ENCODE peak calls at places on chromosomes 2 and 18, in eight cellular contexts. O is HEK293T; I is CD8-positive, alpha-beta T cell; M is NCI-H460; C is CD4-positive, alpha-beta T cell; L is GM13976; Q is NCI-H748 treated with DMSO at 0.1 percent for 48 hours; N is T follicular helper cell. G is an unnamed sample.

GRCh38 chr2:240384711-240385450 is 50.6 kb upstream of the GPC1 start:
- DNase-seq in O (no peak), I (no peak), M (no peak), C (no peak), L (no peak), Q (no peak), N (no peak), G (no peak)

GRCh38 chr2:215430528-215431187 is 5.2 kb downstream of the FN1 start:
- DNase-seq in O (no peak), I (no peak), M (no peak), C (no peak), L (no peak), Q (no peak), N (no peak), G (no peak)

GRCh38 chr2:195559431-195559914 is 97.6 kb upstream of the SLC39A10 start:
- DNase-seq in O (no peak), I (peak), M (no peak), C (peak), L (peak), Q (no peak), N (peak), G (peak)

GRCh38 chr2:234448506-234449169 is 48.2 kb downstream of the ARL4C start:
- DNase-seq in O (no peak), I (no peak), M (no peak), C (no peak), L (no peak), Q (no peak), N (no peak), G (no peak)

GRCh38 chr2:106976548-106976947 is 90.6 kb upstream of the ST6GAL2 start:
- DNase-seq in O (no peak), I (no peak), M (no peak), C (no peak), L (no peak), Q (no peak), N (no peak), G (no peak)

GRCh38 chr2:205483122-205483521 is 199.2 kb upstream of the NRP2 start:
- DNase-seq in O (no peak), I (no peak), M (no peak), C (no peak), L (no peak), Q (no peak), N (no peak), G (no peak)

GRCh38 chr2:58664523-58665155 is 423.5 kb upstream of the FANCL start:
- DNase-seq in O (no peak), I (no peak), M (no peak), C (no peak), L (no peak), Q (no peak), N (no peak), G (no peak)

GRCh38 chr2:6915399-6915798 is 1.8 kb upstream of the RNF144A start:
- DNase-seq in O (no peak), I (no peak), M (no peak), C (no peak), L (no peak), Q (no peak), N (no peak), G (no peak)

GRCh38 chr2:29817846-29818680 is 103.3 kb downstream of the ALK start:
- DNase-seq in O (no peak), I (no peak), M (no peak), C (no peak), L (no peak), Q (no peak), N (no peak), G (no peak)

GRCh38 chr18:63148449-63149199 is 170.9 kb downstream of the BCL2 start:
- DNase-seq in O (no peak), I (no peak), M (peak), C (no peak), L (no peak), Q (no peak), N (no peak), G (no peak)

GRCh38 chr2:238848941-238849853 is 1.3 kb downstream of the TWIST2 start:
- DNase-seq in O (no peak), I (no peak), M (no peak), C (no peak), L (no peak), Q (no peak), N (no peak), G (no peak)

GRCh38 chr2:211879323-211879722 is 659.3 kb downstream of the ERBB4 start:
- DNase-seq in O (no peak), I (no peak), M (no peak), C (no peak), L (no peak), Q (no peak), N (no peak), G (no peak)

GRCh38 chr18:7576685-7577084 is 9.6 kb downstream of the PTPRM start:
- DNase-seq in O (no peak), I (no peak), M (no peak), C (no peak), L (no peak), Q (no peak), N (no peak), G (no peak)

GRCh38 chr2:66501267-66501666 is 66.3 kb downstream of the MEIS1 start:
- DNase-seq in O (no peak), I (no peak), M (no peak), C (no peak), L (no peak), Q (no peak), N (no peak), G (no peak)

GRCh38 chr2:201962766-201963555 is 70.7 kb upstream of the FZD7 start:
- DNase-seq in O (no peak), I (no peak), M (no peak), C (no peak), L (no peak), Q (peak), N (no peak), G (no peak)

GRCh38 chr18:57434177-57434535 is 1.0 kb upstream of the ONECUT2 start:
- DNase-seq in O (no peak), I (no peak), M (no peak), C (no peak), L (no peak), Q (peak), N (no peak), G (no peak)

GRCh38 chr18:23183356-23184150 is 48.3 kb downstream of the CABLES1 start:
- DNase-seq in O (no peak), I (no peak), M (no peak), C (no peak), L (no peak), Q (no peak), N (no peak), G (no peak)

GRCh38 chr2:74735009-74735408 is 81.0 kb downstream of the SEMA4F start:
- DNase-seq in O (no peak), I (no peak), M (no peak), C (no peak), L (no peak), Q (no peak), N (no peak), G (no peak)

GRCh38 chr18:6878881-6879280 is 149.4 kb downstream of the ARHGAP28 start:
- DNase-seq in O (no peak), I (no peak), M (no peak), C (no peak), L (no peak), Q (no peak), N (no peak), G (no peak)

GRCh38 chr18:41144444-41144843 is 810.6 kb upstream of the PIK3C3 start:
- DNase-seq in O (no peak), I (no peak), M (no peak), C (no peak), L (no peak), Q (no peak), N (no peak), G (no peak)

GRCh38 chr2:85397925-85398331 is 12.2 kb downstream of the CAPG start:
- DNase-seq in O (no peak), I (no peak), M (no peak), C (no peak), L (no peak), Q (no peak), N (no peak), G (no peak)

GRCh38 chr2:102417946-102418345 is 5.0 kb upstream of the IL18RAP start:
- DNase-seq in O (no peak), I (no peak), M (no peak), C (no peak), L (no peak), Q (no peak), N (no peak), G (no peak)

GRCh38 chr18:49757513-49758262 is 55.6 kb downstream of the ACAA2 start:
- DNase-seq in O (peak), I (no peak), M (no peak), C (no peak), L (peak), Q (no peak), N (no peak), G (no peak)

GRCh38 chr2:145235312-145235711 is 715.4 kb upstream of the ZEB2 start:
- DNase-seq in O (no peak), I (no peak), M (no peak), C (no peak), L (no peak), Q (no peak), N (no peak), G (no peak)

GRCh38 chr18:76977681-76978234 is 154.8 kb downstream of the MBP start:
- DNase-seq in O (no peak), I (no peak), M (no peak), C (no peak), L (no peak), Q (no peak), N (no peak), G (no peak)

GRCh38 chr2:133755515-133756311 is 187.4 kb upstream of the NCKAP5 start:
- DNase-seq in O (no peak), I (no peak), M (no peak), C (no peak), L (no peak), Q (no peak), N (no peak), G (no peak)

GRCh38 chr18:48749768-48750167 is 201.0 kb downstream of the SMAD7 start:
- DNase-seq in O (no peak), I (no peak), M (no peak), C (no peak), L (no peak), Q (no peak), N (no peak), G (no peak)

GRCh38 chr2:227436436-227436835 is 35.5 kb upstream of the AGFG1 start:
- DNase-seq in O (no peak), I (no peak), M (no peak), C (no peak), L (no peak), Q (no peak), N (no peak), G (no peak)

GRCh38 chr2:202494300-202494699 is 118.2 kb downstream of the BMPR2 start:
- DNase-seq in O (peak), I (no peak), M (peak), C (no peak), L (no peak), Q (peak), N (no peak), G (no peak)

GRCh38 chr2:192741889-192742288 is 547.2 kb upstream of the TMEFF2 start:
- DNase-seq in O (peak), I (no peak), M (peak), C (no peak), L (no peak), Q (no peak), N (no peak), G (no peak)

GRCh38 chr2:20439193-20439475 is 7.7 kb upstream of the RHOB start:
- DNase-seq in O (no peak), I (no peak), M (no peak), C (no peak), L (no peak), Q (no peak), N (no peak), G (no peak)

GRCh38 chr18:596288-596881 is 403 bp upstream of the CLUL1 start:
- DNase-seq in O (peak), I (no peak), M (peak), C (no peak), L (peak), Q (peak), N (no peak), G (no peak)

GRCh38 chr2:148519013-148519412 is 125.5 kb upstream of the EPC2 start:
- DNase-seq in O (no peak), I (no peak), M (no peak), C (no peak), L (no peak), Q (peak), N (no peak), G (no peak)

GRCh38 chr18:26134110-26134509 is 441 bp downstream of the PSMA8 start:
- DNase-seq in O (no peak), I (no peak), M (no peak), C (no peak), L (no peak), Q (no peak), N (no peak), G (no peak)

G was measured in GDM1.